ENCODE peak calls at places on chromosomes 5 and 9, in seven cellular contexts. I is neural crest cell, Y is osteoblast, C is AG04450, D is hippocampal formation, S is COR-L47, M is NCI-H2029. T is an unnamed sample.
A peak's percentile ranks its signal among the peaks of the same experiment; 100 is the strongest.

GRCh38 chr5:128341056-128341455 is 197.0 kb downstream of the FBN2 start:
- DNase-seq in C (no peak), D (no peak), S (no peak), I (no peak), M (no peak), Y (peak; percentile 35), T (no peak)

GRCh38 chr9:137685035-137685885 is 66.5 kb downstream of the EHMT1 start:
- DNase-seq in D (no peak), M (no peak), C (peak; percentile 49), Y (peak; percentile 92), I (no peak), S (no peak), T (no peak)

GRCh38 chr5:179127136-179128040 is 67.2 kb downstream of the ZNF354C start:
- DNase-seq in S (no peak), Y (peak; percentile 72), C (no peak), M (no peak), D (no peak), I (no peak), T (no peak)

GRCh38 chr5:22496666-22497065 is 356.5 kb downstream of the CDH12 start:
- DNase-seq in M (no peak), D (no peak), I (no peak), S (no peak), C (no peak), Y (no peak), T (no peak)

GRCh38 chr5:111271885-111272284 is 47.7 kb downstream of the CAMK4 start:
- DNase-seq in I (no peak), C (no peak), S (no peak), M (no peak), D (no peak), Y (no peak), T (no peak)

GRCh38 chr5:179415291-179416060 is 70.2 kb upstream of the ADAMTS2 start:
- DNase-seq in D (no peak), C (no peak), M (no peak), Y (peak; percentile 60), I (no peak), S (no peak), T (no peak)

GRCh38 chr9:21557428-21557768 is 75.3 kb upstream of the IFNE start:
- DNase-seq in M (no peak), I (no peak), D (no peak), C (no peak), S (no peak), Y (no peak), T (no peak)

GRCh38 chr5:89638871-89639270 is 755.9 kb upstream of the MEF2C start:
- DNase-seq in D (no peak), C (no peak), I (no peak), Y (no peak), S (no peak), M (no peak), T (no peak)

GRCh38 chr5:39191216-39191615 is 28.1 kb downstream of the FYB1 start:
- DNase-seq in D (peak; percentile 17), M (no peak), C (no peak), S (no peak), Y (no peak), I (no peak), T (no peak)

GRCh38 chr5:56815657-56816545 is 552 bp downstream of the MAP3K1 start:
- DNase-seq in Y (peak; percentile 69), D (peak; percentile 70), I (no peak), M (no peak), C (no peak), S (peak; percentile 61), T (no peak)

GRCh38 chr9:99389087-99390033 is 167.3 kb downstream of the SEC61B start:
- DNase-seq in M (no peak), I (no peak), S (no peak), C (no peak), D (no peak), Y (no peak), T (no peak)

GRCh38 chr5:170315154-170315553 is 17.6 kb upstream of the LCP2 start:
- DNase-seq in Y (no peak), S (no peak), D (peak; percentile 81), M (no peak), C (no peak), I (peak; percentile 23), T (peak; percentile 14)

GRCh38 chr5:17094830-17095229 is 122.6 kb upstream of the BASP1 start:
- DNase-seq in Y (peak; percentile 59), M (no peak), I (no peak), D (no peak), C (no peak), S (no peak), T (no peak)

GRCh38 chr9:78676623-78677022 is 379.7 kb downstream of the PSAT1 start:
- DNase-seq in D (no peak), Y (no peak), C (no peak), M (no peak), S (no peak), I (no peak), T (no peak)

GRCh38 chr9:78595200-78595945 is 298.4 kb downstream of the PSAT1 start:
- DNase-seq in D (no peak), C (no peak), Y (no peak), I (no peak), M (no peak), S (no peak), T (no peak)

GRCh38 chr9:76215066-76215465 is 179.2 kb downstream of the RFK start:
- DNase-seq in D (no peak), C (peak; percentile 66), Y (peak; percentile 71), S (no peak), M (no peak), I (no peak), T (no peak)

GRCh38 chr5:137039939-137040515 is 459.1 kb downstream of the SPOCK1 start:
- DNase-seq in M (no peak), S (no peak), I (no peak), C (no peak), D (no peak), Y (no peak), T (no peak)

GRCh38 chr9:123309611-123310010 is 41.2 kb upstream of the STRBP start:
- DNase-seq in D (no peak), I (no peak), C (no peak), S (no peak), M (no peak), Y (no peak), T (no peak)

GRCh38 chr9:88992556-88992955 is 1.3 kb downstream of the S1PR3 start:
- DNase-seq in I (no peak), Y (peak; percentile 91), S (no peak), M (no peak), D (no peak), C (no peak), T (no peak)

GRCh38 chr9:6488395-6488794 is 75.4 kb downstream of the UHRF2 start:
- DNase-seq in M (no peak), D (no peak), I (no peak), C (no peak), S (no peak), Y (no peak), T (no peak)

GRCh38 chr9:134459164-134459563 is 132.9 kb downstream of the RXRA start:
- DNase-seq in I (no peak), D (no peak), S (no peak), Y (no peak), M (no peak), C (no peak), T (no peak)

GRCh38 chr5:36703245-36703860 is 96.9 kb downstream of the SLC1A3 start:
- DNase-seq in Y (no peak), S (no peak), D (no peak), M (no peak), C (no peak), I (no peak), T (no peak)

T was measured in nephron progenitor cell.